ENCODE peak calls at places on chromosomes 1 and 21, in four cellular contexts. T, P, G and X are unnamed samples. For H3K9me3 and H3K4me1, the result is how much of the 10 kb centered on the place peaks cover.

GRCh38 chr21:16592399-16592798 is 862.6 kb downstream of the USP25 start:
- DNase-seq in T (no peak), P (no peak), G (no peak), X (no peak)

GRCh38 chr1:111475706-111476105 is 1.9 kb downstream of the C1orf162 start:
- DNase-seq in T (no peak), P (no peak), G (no peak), X (no peak)

GRCh38 chr1:226480459-226480858 is 68.1 kb upstream of the STUM start:
- DNase-seq in T (no peak), P (no peak), G (no peak), X (no peak)

GRCh38 chr1:41003640-41004220 is 17.8 kb downstream of the SLFNL1 start:
- DNase-seq in T (peak), P (peak), G (peak), X (peak)

GRCh38 chr1:227896710-227897655 is 50.7 kb downstream of the WNT9A start:
- DNase-seq in T (peak), P (no peak), G (no peak), X (no peak)

GRCh38 chr21:29372063-29372802 is 73.5 kb downstream of the BACH1 start:
- DNase-seq in T (peak), P (peak), G (peak), X (peak)

GRCh38 chr1:62608905-62609304 is 11.6 kb downstream of the ANGPTL3 start:
- DNase-seq in T (no peak), P (no peak), G (no peak), X (no peak)

GRCh38 chr1:167516404-167517388 is 1.6 kb downstream of the CD247 start:
- DNase-seq in T (no peak), P (no peak), G (no peak), X (no peak)

GRCh38 chr1:29453502-29454240 is 217.3 kb downstream of the PTPRU start:
- DNase-seq in T (no peak), P (no peak), G (peak), X (no peak)

GRCh38 chr1:206676499-206676898 is 8.2 kb upstream of the MAPKAPK2 start:
- DNase-seq in T (no peak), P (no peak), G (no peak), X (no peak)

DNA sequence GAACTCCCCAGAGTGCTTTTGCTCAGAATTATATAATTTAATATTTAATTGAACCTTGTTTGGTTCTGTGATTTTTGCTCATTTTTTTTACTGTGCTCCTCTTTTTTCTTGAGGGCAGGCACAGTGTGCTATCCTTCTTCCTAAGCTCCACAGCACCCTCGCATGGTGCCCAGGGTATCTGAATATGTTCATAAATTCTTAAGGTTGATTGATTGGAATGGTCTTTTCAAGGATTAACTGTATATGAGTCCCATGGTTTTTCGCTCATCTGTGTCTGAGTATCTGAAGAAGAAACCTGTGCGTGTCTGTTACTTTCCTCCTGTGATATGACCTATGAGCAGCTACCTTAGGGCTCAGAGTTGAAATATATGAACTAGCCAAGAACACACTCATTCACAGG is 393.7 kb downstream of the HLX start:
- DNase-seq in T (no peak), P (no peak), G (no peak), X (no peak)
- TF ChIP-seq CTCF in T (no peak), P (no peak), G (peak), X (no peak)

GRCh38 chr21:44436111-44436611 is 19.1 kb upstream of the LRRC3 start:
- DNase-seq in T (peak), P (no peak), G (no peak), X (no peak)
- H3K9me3 ChIP-seq in T (under half), P (under half), G (under half), X (under half)

GRCh38 chr1:116514708-116515525 is 55.9 kb downstream of the CD58 start:
- DNase-seq in T (no peak), P (peak), G (no peak), X (no peak)

GRCh38 chr1:116515702-116516101 is 55.1 kb downstream of the CD58 start:
- DNase-seq in T (no peak), P (no peak), G (no peak), X (no peak)

GRCh38 chr1:116511459-116512019 is 59.3 kb downstream of the CD58 start:
- DNase-seq in T (no peak), P (no peak), G (no peak), X (no peak)

GRCh38 chr1:116516631-116517030 is 54.2 kb downstream of the CD58 start:
- DNase-seq in T (no peak), P (no peak), G (no peak), X (no peak)

DNA sequence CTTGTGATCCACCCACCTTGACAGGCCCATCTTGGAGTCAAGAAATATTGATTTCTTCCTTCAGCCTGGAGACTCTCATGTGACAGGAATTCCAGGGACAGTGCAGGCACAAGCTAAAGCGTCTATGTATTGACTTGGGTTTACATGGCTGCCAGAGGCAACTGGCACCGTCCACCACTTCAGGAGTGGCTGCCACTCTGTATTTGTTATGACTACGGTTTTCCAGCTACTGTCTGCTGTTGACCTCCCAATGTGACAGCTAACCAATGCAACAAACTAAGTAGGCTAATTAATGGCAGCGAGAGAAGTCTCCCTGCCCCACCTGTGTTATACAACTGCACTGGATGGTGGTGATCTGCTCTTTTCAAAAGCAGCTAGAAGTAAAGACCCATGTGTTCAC is 56.9 kb downstream of the CD58 start:
- DNase-seq in T (no peak), P (no peak), G (no peak), X (no peak)
- H3K4me1 ChIP-seq in T (under half), P (under half), G (under half), X (under half)

GRCh38 chr1:208181259-208181816 is 62.8 kb downstream of the PLXNA2 start:
- DNase-seq in T (no peak), P (no peak), G (no peak), X (no peak)
- TF ChIP-seq CTCF in T (no peak), P (no peak), G (no peak), X (no peak)

DNA sequence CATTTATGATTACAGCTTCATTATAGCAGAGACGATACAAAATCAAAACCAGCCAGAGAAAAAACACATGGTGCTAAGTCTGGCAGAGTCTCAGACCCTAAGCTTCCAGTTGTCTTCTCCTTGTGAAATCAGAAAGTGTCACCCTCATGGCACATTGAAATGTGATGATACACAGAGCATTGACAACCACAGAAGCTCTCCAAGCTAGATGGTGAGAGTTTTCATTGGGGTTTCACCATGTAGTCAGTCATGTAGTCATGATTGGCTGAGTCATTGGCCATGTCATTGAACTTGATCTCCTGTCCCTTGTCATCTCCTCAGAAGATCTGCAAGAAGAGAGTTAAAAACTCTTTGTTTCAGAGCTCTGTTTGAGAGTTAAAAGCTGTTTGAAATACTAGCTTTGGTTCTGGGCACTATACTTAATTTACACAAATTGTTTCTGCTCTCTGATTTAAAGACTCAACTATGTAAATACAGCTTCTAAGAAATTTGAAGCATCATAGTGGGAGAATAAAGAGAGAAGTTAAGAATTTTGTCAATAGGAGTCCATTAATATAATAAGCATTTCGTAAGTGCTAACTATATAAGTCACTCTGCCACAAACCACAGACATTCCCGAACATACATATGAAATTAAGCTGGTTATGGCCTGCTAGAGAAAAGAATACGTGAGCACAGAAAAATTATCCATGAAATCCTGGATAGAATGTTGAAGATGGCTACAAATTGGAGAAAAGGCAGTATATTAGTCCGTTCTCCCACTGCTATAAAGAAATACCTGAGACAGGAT is 526.4 kb downstream of the MRPL39 start:
- DNase-seq in T (no peak), P (no peak), G (no peak), X (no peak)
- H3K9me3 ChIP-seq in T (under half), P (under half), G (under half), X (under half)

DNA sequence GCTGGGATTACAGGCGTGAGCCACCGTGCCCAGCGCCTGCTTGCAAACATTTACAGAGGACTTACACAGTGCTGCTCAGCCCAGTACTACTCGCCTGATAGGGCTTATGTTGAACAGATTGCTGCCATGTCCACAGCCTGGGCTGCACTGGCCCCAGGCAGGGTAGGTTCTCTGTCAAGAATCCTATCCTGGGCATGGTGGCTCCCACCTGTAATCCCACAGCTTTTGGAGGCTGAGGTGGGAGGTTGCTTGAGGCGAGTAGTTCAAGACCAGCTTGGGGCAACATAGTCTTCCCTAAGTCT is 15.1 kb downstream of the TXNIP start:
- DNase-seq in T (no peak), P (no peak), G (no peak), X (no peak)
- H3K4me1 ChIP-seq in T (under half), P (half or more), G (under half), X (half or more)

GRCh38 chr1:63777286-63777685 is 3.5 kb downstream of the ROR1 start:
- DNase-seq in T (no peak), P (no peak), G (no peak), X (no peak)
- TF ChIP-seq CTCF in T (no peak), P (no peak), G (peak), X (no peak)

DNA sequence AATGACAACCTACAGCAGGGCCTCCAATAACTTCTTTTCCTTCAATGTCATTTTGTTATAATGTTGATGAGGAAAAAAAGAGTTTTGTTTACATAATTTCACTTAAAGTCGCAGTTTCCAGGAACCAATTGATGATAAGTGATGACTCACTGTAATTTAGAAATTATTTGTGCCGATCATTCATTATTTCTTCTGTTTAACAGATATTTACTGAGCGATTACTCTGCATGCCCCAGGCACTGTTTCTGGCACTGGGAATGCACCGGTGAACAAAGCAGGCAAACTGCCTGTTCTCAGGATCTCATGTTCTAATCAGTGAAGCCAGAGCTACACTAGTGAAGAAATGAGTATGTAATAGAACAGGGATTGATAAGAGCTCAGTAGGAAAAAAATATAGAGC is 403.4 kb downstream of the NTNG1 start:
- DNase-seq in T (no peak), P (no peak), G (no peak), X (no peak)
- H3K9me3 ChIP-seq in T (under half), P (under half), G (under half), X (under half)

DNA sequence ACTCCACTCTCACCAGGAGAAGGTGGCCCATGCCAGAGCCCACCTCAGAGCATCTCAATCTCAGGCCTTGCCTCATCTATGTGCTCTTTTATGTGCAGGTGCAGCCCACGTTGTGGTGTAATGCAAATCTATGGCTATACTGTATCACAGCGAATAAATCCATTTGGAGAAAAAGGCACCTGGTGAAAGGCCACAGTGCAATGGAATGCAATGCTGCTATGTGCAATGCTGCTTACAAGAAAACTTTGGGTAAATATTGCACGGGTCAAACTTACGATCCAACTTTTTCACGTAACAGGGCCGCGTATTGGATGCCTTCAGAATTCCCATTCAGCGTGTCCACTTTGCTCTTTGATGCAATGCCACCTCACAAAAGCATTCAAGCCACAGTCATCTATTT is 13.5 kb downstream of the ZBTB18 start:
- DNase-seq in T (no peak), P (no peak), G (no peak), X (no peak)
- H3K4me1 ChIP-seq in T (under half), P (under half), G (under half), X (under half)